ENCODE peak calls at places on chromosomes 16 and 17, in nine cellular contexts. N is gastrocnemius medialis, Q is A549, G is sigmoid colon, R is H9, O is colonic mucosa, E is body of pancreas, I is PC-9, F is left lung. T is an unnamed sample.

GRCh38 chr17:21296097-21297025 is 11.8 kb downstream of the MAP2K3 start:
- DNase-seq in N (peak; percentile 56), Q (no peak), G (peak; percentile 61), R (no peak), O (no peak), E (peak; percentile 64), I (no peak), F (peak; percentile 71), T (no peak)

GRCh38 chr17:50056961-50057330 is 1.0 kb downstream of the ITGA3 start:
- DNase-seq in N (no peak), Q (no peak), G (no peak), R (peak; percentile 67), O (peak; percentile 75), E (no peak), I (no peak), F (no peak), T (no peak)

GRCh38 chr16:55207679-55208294 is 116.2 kb upstream of the IRX6 start:
- DNase-seq in N (no peak), Q (no peak), G (no peak), R (no peak), O (no peak), E (no peak), I (no peak), F (no peak), T (no peak)

GRCh38 chr16:57571098-57571497 is 28.7 kb downstream of the ADGRG5 start:
- DNase-seq in N (no peak), Q (no peak), G (no peak), R (no peak), O (no peak), E (no peak), I (no peak), F (no peak), T (no peak)

GRCh38 chr17:5780476-5780875 is 196.2 kb upstream of the NLRP1 start:
- DNase-seq in N (no peak), Q (no peak), G (no peak), R (no peak), O (no peak), E (no peak), I (no peak), F (no peak), T (no peak)

GRCh38 chr16:23403547-23403946 is 49.4 kb downstream of the COG7 start:
- DNase-seq in N (no peak), Q (no peak), G (peak; percentile 63), R (no peak), O (no peak), E (no peak), I (no peak), F (no peak), T (no peak)

GRCh38 chr16:48960830-48961229 is 320.8 kb downstream of the CBLN1 start:
- DNase-seq in N (no peak), Q (no peak), G (no peak), R (no peak), O (no peak), E (no peak), I (no peak), F (no peak), T (no peak)

GRCh38 chr17:48095611-48096010 is 5.7 kb downstream of the CBX1 start:
- DNase-seq in N (no peak), Q (no peak), G (no peak), R (no peak), O (no peak), E (no peak), I (no peak), F (no peak), T (no peak)

GRCh38 chr16:1899641-1900451 is 18.4 kb downstream of the HS3ST6 start:
- DNase-seq in N (no peak), Q (no peak), G (no peak), R (no peak), O (peak; percentile 71), E (peak; percentile 76), I (no peak), F (peak; percentile 37), T (no peak)

GRCh38 chr17:34242553-34242952 is 12.5 kb upstream of the CCL2 start:
- DNase-seq in N (no peak), Q (no peak), G (no peak), R (no peak), O (no peak), E (no peak), I (no peak), F (no peak), T (no peak)

GRCh38 chr16:79599256-79599836 is 1.2 kb downstream of the MAF start:
- DNase-seq in N (peak; percentile 40), Q (peak; percentile 16), G (peak; percentile 66), R (peak; percentile 47), O (no peak), E (peak; percentile 22), I (no peak), F (peak; percentile 82), T (peak; percentile 11)

GRCh38 chr16:79599837-79600635 is 501 bp downstream of the MAF start:
- DNase-seq in N (peak; percentile 75), Q (peak; percentile 19), G (peak; percentile 82), R (peak; percentile 67), O (peak; percentile 32), E (peak; percentile 63), I (no peak), F (peak; percentile 88), T (peak; percentile 42)

GRCh38 chr16:79601092-79601977 is 798 bp upstream of the MAF start:
- DNase-seq in N (peak; percentile 69), Q (peak; percentile 19), G (peak; percentile 83), R (peak; percentile 38), O (peak; percentile 65), E (peak; percentile 47), I (no peak), F (peak; percentile 87), T (peak; percentile 55)

GRCh38 chr16:79601978-79602609 is 1.6 kb upstream of the MAF start:
- DNase-seq in N (peak; percentile 73), Q (peak; percentile 45), G (peak; percentile 87), R (peak; percentile 68), O (peak; percentile 91), E (peak; percentile 85), I (peak; percentile 28), F (no peak), T (peak; percentile 88)

DNA sequence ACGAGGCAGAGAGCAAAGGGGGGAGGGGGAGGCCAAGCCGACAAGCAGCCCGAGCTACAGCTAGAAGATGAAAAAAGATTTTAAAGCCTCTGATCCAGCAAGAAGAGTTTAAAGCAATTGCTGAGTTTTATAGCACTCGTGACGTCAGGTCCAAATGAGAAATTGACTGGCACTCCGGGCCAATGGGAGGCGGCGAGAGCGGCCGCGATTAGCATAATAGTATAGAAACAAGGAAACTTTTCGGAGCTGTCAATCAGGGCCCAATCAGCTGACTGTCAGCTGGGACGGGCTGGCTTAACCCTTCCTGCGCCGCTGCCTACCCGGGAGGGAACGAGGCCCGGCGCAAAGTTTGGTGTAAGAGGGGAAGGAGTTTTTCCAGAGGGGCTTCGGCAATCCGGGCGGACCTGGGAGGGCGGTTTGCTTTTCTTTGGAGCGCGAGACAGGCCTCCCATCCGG is at the start of gene MAF:
- DNase-seq in N (peak; percentile 95), Q (peak; percentile 70), G (peak; percentile 95), R (peak; percentile 82), O (peak; percentile 96), E (peak; percentile 95), I (no peak), F (peak; percentile 90), T (peak; percentile 85)
- H3K27ac ChIP-seq in N (peak within 1 kb of the TSS; percentile 98), Q (peak within 1 kb of the TSS; percentile 5), G (peak within 1 kb of the TSS; percentile 87), R (no peak within 1 kb of the TSS), O (peak within 1 kb of the TSS; percentile 79), E (peak within 1 kb of the TSS; percentile 91), I (no peak within 1 kb of the TSS), F (peak within 1 kb of the TSS; percentile 95), T (peak within 1 kb of the TSS; percentile 94)

DNA sequence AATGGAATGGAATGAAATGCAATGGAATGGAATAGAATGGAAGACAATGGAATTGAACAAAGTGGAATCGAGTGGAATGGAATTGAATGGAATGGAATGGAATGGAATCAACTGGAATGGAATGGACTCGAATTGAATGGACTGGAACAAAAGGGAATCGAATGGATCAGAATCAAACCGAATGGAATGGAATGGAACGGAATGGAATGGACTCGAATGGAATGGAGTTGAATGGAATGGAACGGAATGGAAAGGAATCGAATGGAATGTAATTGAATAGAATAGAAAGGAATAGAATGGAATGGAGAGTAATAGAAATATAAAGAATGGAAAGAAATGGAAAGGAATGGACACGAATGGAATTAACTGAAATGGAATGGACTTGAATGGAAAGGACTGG is 475.2 kb upstream of the WSB1 start:
- DNase-seq in N (no peak), Q (no peak), G (no peak), R (no peak), O (no peak), E (no peak), I (no peak), F (no peak), T (no peak)
- H3K9me3 ChIP-seq in N (no peaks in the 10 kb centered on the region), Q (peaks cover 64% of the 10 kb centered on the region), G (peaks cover 64% of the 10 kb centered on the region), R (peaks cover 100% of the 10 kb centered on the region), O (peaks cover 4% of the 10 kb centered on the region), E (no peaks in the 10 kb centered on the region), I (peaks cover 32% of the 10 kb centered on the region), F (peaks cover 6% of the 10 kb centered on the region), T (peaks cover 98% of the 10 kb centered on the region)

DNA sequence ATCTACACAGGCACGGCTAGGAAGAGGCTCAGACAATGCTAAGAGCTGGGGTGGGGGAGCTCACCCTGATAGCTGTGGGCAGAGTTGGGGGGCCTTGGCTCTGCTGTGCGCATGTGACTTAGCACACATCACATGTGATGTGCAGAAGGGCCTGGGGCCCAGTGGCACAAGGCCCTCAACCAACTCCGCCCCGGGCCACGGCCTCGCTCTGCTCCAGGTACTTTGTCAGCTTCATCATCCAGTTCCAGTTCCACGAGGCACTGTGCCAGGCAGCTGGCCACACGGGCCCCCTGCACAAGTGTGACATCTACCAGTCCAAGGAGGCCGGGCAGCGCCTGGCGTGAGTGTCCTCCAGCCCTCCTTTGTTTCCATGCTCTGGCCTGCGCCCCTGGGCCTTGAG is 19.3 kb downstream of the ACE start:
- DNase-seq in N (no peak), Q (no peak), G (no peak), R (no peak), O (no peak), E (no peak), I (no peak), F (no peak), T (no peak)
- H3K4me1 ChIP-seq in N (no peaks in the 10 kb centered on the region), Q (no peaks in the 10 kb centered on the region), G (no peaks in the 10 kb centered on the region), R (no peaks in the 10 kb centered on the region), O (no peaks in the 10 kb centered on the region), E (peaks cover 6% of the 10 kb centered on the region), I (no peaks in the 10 kb centered on the region), F (peaks cover 9% of the 10 kb centered on the region), T (no peaks in the 10 kb centered on the region)

GRCh38 chr16:83973077-83973476 is 5.0 kb downstream of the NECAB2 start:
- DNase-seq in N (no peak), Q (no peak), G (no peak), R (no peak), O (no peak), E (no peak), I (no peak), F (peak; percentile 66), T (no peak)

GRCh38 chr16:83973581-83974385 is 5.7 kb downstream of the NECAB2 start:
- DNase-seq in N (no peak), Q (no peak), G (no peak), R (no peak), O (no peak), E (no peak), I (no peak), F (peak; percentile 43), T (no peak)

GRCh38 chr16:83975646-83976260 is 7.7 kb downstream of the NECAB2 start:
- DNase-seq in N (no peak), Q (no peak), G (no peak), R (no peak), O (no peak), E (no peak), I (no peak), F (peak; percentile 43), T (no peak)

GRCh38 chr16:83972256-83973008 is 4.4 kb downstream of the NECAB2 start:
- DNase-seq in N (no peak), Q (no peak), G (no peak), R (no peak), O (no peak), E (no peak), I (no peak), F (no peak), T (no peak)

GRCh38 chr16:83974475-83974874 is 6.4 kb downstream of the NECAB2 start:
- DNase-seq in N (no peak), Q (no peak), G (no peak), R (no peak), O (no peak), E (no peak), I (no peak), F (no peak), T (no peak)
- H3K27ac ChIP-seq in N (no peak overlapping the region), Q (no peak overlapping the region), G (no peak overlapping the region), R (no peak overlapping the region), O (no peak overlapping the region), E (no peak overlapping the region), I (no peak overlapping the region), F (no peak overlapping the region), T (no peak overlapping the region)